ENCODE peak calls at places on chromosomes 6 and 20, in six cellular contexts. S, H, I, Z, G and Y are unnamed samples.

GRCh38 chr20:3919352-3919751 is 30.2 kb downstream of the PANK2 start:
- DNase-seq in I (peak; percentile 36), Z (peak; percentile 37), G (no peak), H (no peak), S (peak; percentile 54), Y (no peak)

GRCh38 chr6:150987371-150987828 is 121.9 kb downstream of the MTHFD1L start:
- DNase-seq in Z (no peak), G (no peak), I (no peak), H (no peak), S (no peak), Y (no peak)

GRCh38 chr20:20712004-20712473 is 405 bp downstream of the RALGAPA2 start:
- DNase-seq in I (no peak), H (no peak), Z (no peak), G (peak; percentile 57), S (no peak), Y (no peak)

GRCh38 chr20:36384022-36384619 is 78.0 kb downstream of the DLGAP4 start:
- DNase-seq in S (peak; percentile 24), I (peak; percentile 21), H (peak; percentile 31), Z (peak; percentile 51), G (peak; percentile 68), Y (peak; percentile 92)

GRCh38 chr6:31070711-31071197 is 41.6 kb downstream of the C6orf15 start:
- DNase-seq in G (peak; percentile 86), I (peak; percentile 80), H (peak; percentile 56), S (peak; percentile 84), Z (peak; percentile 83), Y (peak; percentile 78)

GRCh38 chr6:68951350-68951749 is 316.3 kb downstream of the ADGRB3 start:
- DNase-seq in S (no peak), G (peak; percentile 4), Z (no peak), H (no peak), I (no peak), Y (no peak)

GRCh38 chr20:48463916-48464315 is 363.9 kb downstream of the PREX1 start:
- DNase-seq in S (peak; percentile 63), I (peak; percentile 75), H (no peak), G (peak; percentile 56), Z (peak; percentile 47), Y (no peak)

GRCh38 chr6:73564578-73565345 is 43.9 kb upstream of the EEF1A1 start:
- DNase-seq in S (no peak), G (no peak), H (no peak), Z (no peak), I (no peak), Y (no peak)

GRCh38 chr20:53926428-53927028 is 143.9 kb downstream of the BCAS1 start:
- DNase-seq in G (peak; percentile 78), S (peak; percentile 97), I (peak; percentile 99), H (no peak), Z (peak; percentile 93), Y (no peak)

GRCh38 chr6:107864235-107864970 is 40.3 kb upstream of the SCML4 start:
- DNase-seq in Z (no peak), I (no peak), H (no peak), S (no peak), G (no peak), Y (peak; percentile 57)

GRCh38 chr6:87925373-87926060 is 122.1 kb upstream of the SPACA1 start:
- DNase-seq in H (no peak), I (no peak), S (no peak), Z (no peak), G (no peak), Y (no peak)

GRCh38 chr6:31225735-31226134 is 46.2 kb downstream of the HLA-C start:
- DNase-seq in S (no peak), H (no peak), I (no peak), G (no peak), Z (no peak), Y (no peak)

GRCh38 chr20:35617397-35618031 is 1.9 kb downstream of the SPAG4 start:
- DNase-seq in Z (peak; percentile 77), I (peak; percentile 49), S (peak; percentile 53), G (peak; percentile 69), H (no peak), Y (peak; percentile 86)

GRCh38 chr20:32344835-32345506 is 13.2 kb upstream of the ASXL1 start:
- DNase-seq in Z (no peak), H (no peak), I (no peak), G (no peak), S (no peak), Y (peak; percentile 30)

GRCh38 chr6:53536561-53536960 is 8.3 kb downstream of the GCLC start:
- DNase-seq in Z (no peak), I (no peak), H (no peak), S (no peak), G (no peak), Y (no peak)

GRCh38 chr6:25263602-25264001 is 15.6 kb upstream of the CARMIL1 start:
- DNase-seq in S (peak; percentile 40), Z (peak; percentile 26), I (peak; percentile 68), H (no peak), G (no peak), Y (no peak)

DNA sequence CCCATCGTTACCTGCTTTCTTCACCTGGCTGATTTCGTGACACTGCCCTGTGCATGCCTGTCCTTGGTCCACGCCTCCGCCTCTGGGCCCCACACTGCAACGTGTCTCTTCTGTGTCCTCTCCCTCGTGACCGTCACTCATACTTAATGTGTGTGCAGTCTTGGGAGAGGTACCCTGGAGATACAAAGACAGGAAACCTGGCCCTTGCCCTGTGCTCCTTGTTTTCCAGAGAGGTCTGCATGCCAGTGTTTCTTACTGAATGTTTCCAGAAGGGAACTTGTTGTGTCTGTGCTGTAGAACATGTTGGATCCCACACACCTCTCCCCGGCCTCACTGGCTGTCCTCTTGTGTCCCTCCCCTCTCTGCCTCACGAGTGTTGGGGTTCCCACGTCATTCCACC is 45.8 kb downstream of the SNX9 start:
- DNase-seq in S (no peak), I (no peak), G (no peak), Z (no peak), H (no peak), Y (no peak)
- H3K4me3 ChIP-seq in S (no peak overlapping the region), I (no peak overlapping the region), G (no peak overlapping the region), Z (no peak overlapping the region), H (no peak overlapping the region), Y (no peak overlapping the region)

DNA sequence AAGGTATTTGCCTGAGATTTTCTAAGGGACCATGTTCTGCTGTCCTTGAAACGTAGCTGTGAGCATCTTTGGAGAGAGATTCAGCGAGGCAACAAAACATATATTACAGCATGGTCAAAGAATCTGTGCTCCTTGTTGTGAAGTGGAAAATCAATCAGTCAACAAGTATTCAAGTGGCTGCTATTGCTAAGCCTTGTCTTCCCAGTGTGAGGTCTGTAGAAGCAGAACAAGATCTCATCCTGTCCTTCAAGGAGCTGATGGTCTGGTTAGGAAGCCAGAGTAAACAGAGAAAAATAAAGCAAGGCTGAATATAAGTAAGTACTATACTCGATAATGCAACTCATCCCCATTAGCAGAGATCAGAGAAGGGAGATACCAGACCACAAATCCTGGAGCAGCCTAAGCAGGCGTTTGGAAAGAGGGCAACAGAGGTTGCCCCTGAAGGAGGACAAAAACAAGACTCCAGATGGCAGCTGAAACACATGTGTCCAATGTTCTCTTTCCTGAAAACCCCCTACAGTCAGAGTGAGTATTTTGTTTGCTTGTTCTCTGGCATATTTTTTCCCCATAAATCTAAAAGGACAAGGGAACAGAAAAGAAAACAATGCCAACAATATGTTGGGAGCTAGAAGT is 392.0 kb downstream of the SYNE1 start:
- DNase-seq in H (no peak), G (no peak), Z (peak; percentile 76), S (no peak), I (no peak), Y (no peak)
- H3K36me3 ChIP-seq in H (no peaks in the 10 kb centered on the region), G (no peaks in the 10 kb centered on the region), Z (peaks cover 8% of the 10 kb centered on the region), S (peaks cover 25% of the 10 kb centered on the region), I (no peaks in the 10 kb centered on the region), Y (no peaks in the 10 kb centered on the region)

GRCh38 chr6:169669147-169669546 is 32.7 kb downstream of the WDR27 start:
- DNase-seq in G (no peak), H (no peak), I (no peak), Z (no peak), S (no peak), Y (no peak)
- H3K4me3 ChIP-seq in G (no peak overlapping the region), H (no peak overlapping the region), I (no peak overlapping the region), Z (no peak overlapping the region), S (no peak overlapping the region), Y (no peak overlapping the region)

GRCh38 chr6:89657445-89658158 is 19.1 kb upstream of the LYRM2 start:
- DNase-seq in Z (no peak), G (no peak), H (no peak), S (no peak), I (no peak), Y (no peak)

GRCh38 chr6:89660981-89661380 is 22.4 kb upstream of the LYRM2 start:
- DNase-seq in Z (no peak), G (no peak), H (no peak), S (no peak), I (no peak), Y (no peak)

GRCh38 chr6:89667872-89668556 is 29.5 kb upstream of the LYRM2 start:
- DNase-seq in G (no peak), S (no peak), H (no peak), I (peak; percentile 56), Z (peak; percentile 2), Y (peak; percentile 35)

GRCh38 chr6:89661559-89661958 is 23.0 kb upstream of the LYRM2 start:
- DNase-seq in G (no peak), S (no peak), H (no peak), I (no peak), Z (no peak), Y (no peak)

DNA sequence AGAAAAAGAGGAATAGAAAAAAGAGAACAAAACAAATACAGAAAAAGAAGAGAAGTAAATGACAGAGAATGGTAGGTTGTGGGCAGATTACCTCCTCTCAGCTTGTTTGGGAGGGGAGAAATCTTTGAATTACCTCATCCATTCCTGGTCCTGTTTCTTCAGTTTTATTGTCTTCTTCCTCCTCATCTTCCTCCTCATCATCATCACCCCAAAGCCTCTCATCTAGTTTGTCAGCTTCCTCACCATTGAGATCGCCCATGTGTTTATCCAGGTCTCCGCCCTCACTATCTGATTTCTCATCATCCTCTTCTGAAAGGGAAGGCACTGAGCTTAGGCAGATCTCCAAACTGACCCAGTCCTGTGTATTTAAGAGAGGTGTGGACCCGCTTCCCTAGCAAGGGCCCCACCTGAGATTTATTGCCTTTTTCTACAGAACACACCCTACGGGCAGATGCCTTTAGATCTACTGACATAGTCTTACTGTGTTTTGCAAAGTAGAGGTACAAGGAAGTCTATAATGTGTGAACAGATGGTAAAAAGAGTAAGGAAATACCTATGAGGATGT is 24.2 kb upstream of the LYRM2 start:
- DNase-seq in Z (no peak), G (no peak), I (no peak), S (no peak), H (no peak), Y (no peak)
- H3K36me3 ChIP-seq in Z (peaks cover 30% of the 10 kb centered on the region), G (no peaks in the 10 kb centered on the region), I (peaks cover 4% of the 10 kb centered on the region), S (peaks cover 31% of the 10 kb centered on the region), H (peaks cover 53% of the 10 kb centered on the region), Y (peaks cover 49% of the 10 kb centered on the region)

GRCh38 chr6:4020822-4021132 is 58.2 kb downstream of the FAM217A start:
- DNase-seq in H (no peak), S (no peak), G (no peak), I (no peak), Z (no peak), Y (no peak)

GRCh38 chr6:4021133-4021861 is 57.6 kb downstream of the FAM217A start:
- DNase-seq in Z (peak; percentile 98), G (peak; percentile 97), H (peak; percentile 95), I (peak; percentile 97), S (peak; percentile 96), Y (peak; percentile 87)

GRCh38 chr6:4021862-4022715 is 56.8 kb downstream of the FAM217A start:
- DNase-seq in S (no peak), G (no peak), Z (peak; percentile 65), I (peak; percentile 14), H (no peak), Y (no peak)

GRCh38 chr6:4025681-4026080 is 53.3 kb downstream of the FAM217A start:
- DNase-seq in S (no peak), G (no peak), H (no peak), I (no peak), Z (no peak), Y (no peak)

GRCh38 chr6:4023240-4023639 is 55.7 kb downstream of the FAM217A start:
- DNase-seq in G (no peak), Z (peak; percentile 22), I (no peak), S (no peak), H (no peak), Y (no peak)
- H3K4me3 ChIP-seq in G (peak overlapping the region; percentile 56), Z (no peak overlapping the region), I (peak overlapping the region; percentile 90), S (no peak overlapping the region), H (peak overlapping the region; percentile 95), Y (no peak overlapping the region)